ENCODE peak calls at places on chromosomes 13 and 19, in seven cellular contexts. O is IMR-90; J is fibroblast of lung; F is HCT116; L is mammary epithelial cell; W is CD4-positive, alpha-beta T cell; P is heart right ventricle. G is an unnamed sample.
A peak's percentile ranks its signal among the peaks of the same experiment; 100 is the strongest.

GRCh38 chr13:50969691-50970090 is 60.1 kb downstream of the RNASEH2B start:
- DNase-seq in J (peak; percentile 17), F (no peak), O (no peak), P (no peak), L (peak; percentile 16), W (no peak), G (peak; percentile 42)

GRCh38 chr19:5308471-5309437 is 31.9 kb downstream of the PTPRS start:
- DNase-seq in L (peak; percentile 87), W (no peak), J (peak; percentile 91), P (peak; percentile 54), O (peak; percentile 90), F (peak; percentile 79), G (peak; percentile 43)

GRCh38 chr13:80454245-80454644 is 113.3 kb upstream of the SPRY2 start:
- DNase-seq in F (no peak), J (peak; percentile 70), O (peak; percentile 1), L (peak; percentile 19), P (no peak), W (no peak), G (peak; percentile 9)

GRCh38 chr13:73708393-73708985 is 425.7 kb downstream of the KLF12 start:
- DNase-seq in L (peak; percentile 63), P (no peak), O (peak; percentile 71), W (peak; percentile 16), J (peak; percentile 58), F (peak; percentile 57), G (peak; percentile 83)

GRCh38 chr13:23558675-23559536 is 11.3 kb upstream of the TNFRSF19 start:
- DNase-seq in P (peak; percentile 60), F (peak; percentile 10), W (no peak), J (peak; percentile 92), L (peak; percentile 97), O (peak; percentile 92), G (peak; percentile 86)

GRCh38 chr19:2461751-2462634 is 5.2 kb upstream of the LMNB2 start:
- DNase-seq in F (peak; percentile 60), W (peak; percentile 51), P (peak; percentile 68), O (peak; percentile 56), L (peak; percentile 59), J (peak; percentile 66), G (peak; percentile 68)

GRCh38 chr13:110499621-110500281 is 61.8 kb downstream of the RAB20 start:
- DNase-seq in F (no peak), O (peak; percentile 50), L (no peak), W (no peak), J (peak; percentile 86), P (no peak), G (peak; percentile 67)

GRCh38 chr13:41547253-41548000 is 90.1 kb downstream of the RGCC start:
- DNase-seq in L (no peak), F (no peak), J (peak; percentile 18), W (no peak), P (peak; percentile 64), O (no peak), G (peak; percentile 53)

GRCh38 chr19:35642312-35642711 is 767 bp downstream of the ETV2 start:
- DNase-seq in P (no peak), F (no peak), W (no peak), O (no peak), J (no peak), L (no peak), G (no peak)

GRCh38 chr13:30257433-30258099 is 49.8 kb downstream of the KATNAL1 start:
- DNase-seq in F (no peak), O (peak; percentile 9), W (no peak), J (peak; percentile 47), P (no peak), L (no peak), G (no peak)

GRCh38 chr19:3302755-3303154 is 63.6 kb upstream of the NFIC start:
- DNase-seq in J (no peak), P (no peak), W (no peak), L (no peak), F (peak; percentile 35), O (no peak), G (no peak)

GRCh38 chr19:52022193-52022592 is 6.0 kb downstream of the ZNF614 start:
- DNase-seq in F (no peak), P (no peak), J (no peak), O (no peak), L (no peak), W (no peak), G (no peak)

GRCh38 chr19:35107541-35107939 is 8.1 kb upstream of the FXYD3 start:
- DNase-seq in L (peak; percentile 97), W (no peak), O (no peak), F (peak; percentile 78), J (peak; percentile 49), P (no peak), G (peak; percentile 86)

GRCh38 chr19:7729211-7729610 is 2.7 kb downstream of the CLEC4G start:
- DNase-seq in P (no peak), F (no peak), O (no peak), W (no peak), J (no peak), L (no peak), G (no peak)

GRCh38 chr19:47274891-47275865 is 493 bp downstream of the INAFM1 start:
- DNase-seq in J (peak; percentile 25), P (peak; percentile 42), W (no peak), L (no peak), O (no peak), F (no peak), G (no peak)

GRCh38 chr13:40442191-40442590 is 224.2 kb downstream of the FOXO1 start:
- DNase-seq in W (no peak), F (no peak), L (no peak), P (peak; percentile 45), J (no peak), O (no peak), G (no peak)

GRCh38 chr13:42654760-42655159 is 80.8 kb downstream of the TNFSF11 start:
- DNase-seq in J (no peak), L (no peak), W (no peak), F (no peak), P (no peak), O (no peak), G (peak; percentile 16)

GRCh38 chr13:105997436-105998232 is 537.8 kb downstream of the EFNB2 start:
- DNase-seq in W (no peak), F (no peak), P (no peak), J (peak; percentile 43), L (no peak), O (no peak), G (no peak)

GRCh38 chr19:3367572-3368440 is 1.4 kb downstream of the NFIC start:
- DNase-seq in P (no peak), F (no peak), J (no peak), O (no peak), L (peak; percentile 24), W (no peak), G (peak; percentile 27)

GRCh38 chr13:33112745-33113144 is 96.5 kb downstream of the KL start:
- DNase-seq in W (no peak), F (no peak), J (no peak), P (no peak), L (no peak), O (peak; percentile 20), G (no peak)

DNA sequence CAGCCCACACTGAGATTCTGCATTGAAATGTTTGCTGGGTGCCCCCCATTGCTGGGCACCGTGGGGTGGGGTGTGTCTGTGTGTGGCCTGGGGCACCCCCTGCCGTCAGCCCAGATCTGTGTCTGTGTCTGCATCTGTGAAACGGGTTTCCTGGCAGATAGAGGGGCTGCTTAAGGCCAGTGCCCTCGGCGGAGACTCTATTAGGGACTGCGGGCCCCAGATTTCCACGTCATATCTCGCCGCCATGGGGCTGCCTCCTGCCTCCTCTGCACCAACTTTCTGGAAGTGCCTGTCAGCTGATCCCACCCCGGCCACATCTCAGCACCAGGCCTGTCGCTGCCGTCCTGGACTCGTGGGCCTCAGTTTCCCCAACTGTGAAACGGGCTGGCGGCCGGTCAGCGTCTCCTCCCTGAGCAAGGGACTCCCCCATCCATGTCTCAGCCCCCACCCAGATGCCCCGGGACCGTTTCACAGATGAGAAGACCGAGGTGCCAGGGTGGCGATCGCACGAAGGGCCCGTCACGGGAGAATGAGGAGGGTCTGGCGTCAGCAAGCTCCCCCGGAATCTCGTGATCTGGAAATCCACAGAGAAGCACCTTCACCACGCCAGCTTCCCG is 21.4 kb downstream of the ARID3A start:
- DNase-seq in W (no peak), J (no peak), L (no peak), F (no peak), P (no peak), O (no peak), G (no peak)
- TF ChIP-seq CTCF in W (no peak), J (no peak), L (no peak), F (no peak), P (no peak), O (no peak), G (no peak)

GRCh38 chr19:33365676-33366075 is 7.8 kb upstream of the CEBPG start:
- DNase-seq in L (no peak), W (no peak), P (no peak), F (no peak), O (no peak), J (no peak), G (no peak)

GRCh38 chr19:33362508-33363228 is 10.8 kb upstream of the CEBPG start:
- DNase-seq in W (no peak), P (no peak), J (no peak), L (no peak), F (no peak), O (no peak), G (no peak)

GRCh38 chr19:33366917-33367316 is 6.6 kb upstream of the CEBPG start:
- DNase-seq in W (no peak), J (no peak), O (no peak), L (no peak), P (no peak), F (no peak), G (peak; percentile 38)

GRCh38 chr19:33368074-33368864 is 5.2 kb upstream of the CEBPG start:
- DNase-seq in F (no peak), P (no peak), W (no peak), O (peak; percentile 65), J (peak; percentile 54), L (peak; percentile 91), G (peak; percentile 94)

DNA sequence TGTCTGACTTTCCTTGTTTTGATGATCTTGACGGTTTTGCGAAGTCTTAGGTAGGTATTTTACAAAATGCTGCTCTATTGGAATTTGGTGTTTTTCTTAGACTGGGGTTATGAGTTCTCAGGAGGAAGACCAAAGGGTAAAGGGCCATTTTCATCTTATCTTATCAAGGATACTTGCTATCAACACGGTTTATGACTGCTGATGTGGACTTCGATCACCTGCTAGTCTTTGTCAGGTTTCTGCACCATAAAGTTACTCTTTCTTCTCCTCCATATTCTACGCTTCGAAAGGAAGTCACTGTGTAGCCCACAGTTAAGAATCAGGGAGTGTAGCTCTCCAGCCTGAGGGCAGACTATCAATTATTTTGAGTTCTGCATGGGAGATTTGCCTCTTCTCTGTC is 7.4 kb upstream of the CEBPG start:
- DNase-seq in F (no peak), P (no peak), J (no peak), W (no peak), O (no peak), L (no peak), G (no peak)
- TF ChIP-seq CTCF in F (no peak), P (no peak), J (no peak), W (no peak), O (no peak), L (no peak), G (no peak)

GRCh38 chr13:37695200-37695599 is 96.6 kb upstream of the POSTN start:
- DNase-seq in W (no peak), P (no peak), F (no peak), O (no peak), L (no peak), J (no peak), G (no peak)
- TF ChIP-seq CTCF in W (no peak), P (no peak), F (no peak), O (no peak), L (no peak), J (no peak), G (no peak)

DNA sequence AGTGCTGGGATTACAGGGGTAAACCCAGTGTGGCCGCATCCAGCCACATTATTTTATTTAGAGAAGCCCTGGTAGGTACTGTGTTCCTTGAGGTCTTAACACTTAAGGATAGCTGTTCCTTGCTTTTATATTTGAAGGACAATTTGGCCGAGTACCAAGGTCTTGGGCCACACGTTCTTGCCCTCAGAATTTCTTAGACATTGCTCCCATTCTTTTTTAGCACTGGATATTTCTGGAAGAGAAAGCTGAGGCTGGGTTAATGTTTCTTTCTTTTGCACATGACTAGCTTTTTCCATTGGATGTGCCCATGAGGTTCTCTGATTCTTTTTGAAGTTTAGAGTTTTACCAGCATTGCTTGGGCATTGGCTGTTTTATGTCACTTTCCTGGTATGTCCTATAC is 5.5 kb upstream of the RNF113B start:
- DNase-seq in J (no peak), W (no peak), O (no peak), P (no peak), L (no peak), F (no peak), G (no peak)
- TF ChIP-seq CTCF in J (no peak), W (no peak), O (no peak), P (no peak), L (no peak), F (no peak), G (no peak)

G was measured in epithelial cell of esophagus.